ENCODE peak calls at places on chromosome 3, in six cellular contexts. One of them, this sample, is unnamed.

GRCh38 chr3:76551739-76552138 is 488.2 kb upstream of the ROBO2 start:
- DNase-seq in EL: no peak
- DNase-seq in H1: no peak
- DNase-seq in frontal cortex: no peak
- DNase-seq in C1 segment of cervical spinal cord: no peak
- DNase-seq in amniotic stem cell: no peak
- DNase-seq in this sample: no peak

GRCh38 chr3:148079370-148079769 is 618.3 kb upstream of the AGTR1 start:
- DNase-seq in frontal cortex: no peak
- DNase-seq in EL: peak; percentile 8
- DNase-seq in amniotic stem cell: no peak
- DNase-seq in H1: no peak
- DNase-seq in C1 segment of cervical spinal cord: peak; percentile 31
- DNase-seq in this sample: no peak

GRCh38 chr3:187382609-187383151 is 14.5 kb downstream of the RTP4 start:
- DNase-seq in EL: no peak
- DNase-seq in C1 segment of cervical spinal cord: no peak
- DNase-seq in amniotic stem cell: no peak
- DNase-seq in frontal cortex: no peak
- DNase-seq in H1: no peak
- DNase-seq in this sample: no peak

GRCh38 chr3:165195628-165196576 is at the start of gene SLITRK3:
- DNase-seq in H1: no peak
- DNase-seq in amniotic stem cell: no peak
- DNase-seq in C1 segment of cervical spinal cord: no peak
- DNase-seq in EL: no peak
- DNase-seq in frontal cortex: no peak
- DNase-seq in this sample: peak; percentile 22

GRCh38 chr3:58098531-58098930 is 90.3 kb downstream of the FLNB start:
- DNase-seq in amniotic stem cell: no peak
- DNase-seq in frontal cortex: no peak
- DNase-seq in H1: no peak
- DNase-seq in EL: no peak
- DNase-seq in C1 segment of cervical spinal cord: no peak
- DNase-seq in this sample: no peak

GRCh38 chr3:4493008-4493930 is at the start of gene ITPR1:
- DNase-seq in C1 segment of cervical spinal cord: peak; percentile 91
- DNase-seq in H1: peak; percentile 99
- DNase-seq in amniotic stem cell: peak; percentile 83
- DNase-seq in EL: peak; percentile 98
- DNase-seq in frontal cortex: peak; percentile 87
- DNase-seq in this sample: peak; percentile 94

GRCh38 chr3:16079519-16079918 is 95.0 kb upstream of the GALNT15 start:
- DNase-seq in EL: peak; percentile 33
- DNase-seq in C1 segment of cervical spinal cord: no peak
- DNase-seq in frontal cortex: no peak
- DNase-seq in amniotic stem cell: no peak
- DNase-seq in H1: no peak
- DNase-seq in this sample: no peak

GRCh38 chr3:176120507-176120906 is 1076.8 kb downstream of the TBL1XR1 start:
- DNase-seq in H1: no peak
- DNase-seq in amniotic stem cell: no peak
- DNase-seq in frontal cortex: no peak
- DNase-seq in C1 segment of cervical spinal cord: no peak
- DNase-seq in EL: no peak
- DNase-seq in this sample: no peak

GRCh38 chr3:141895731-141896130 is 19.3 kb downstream of the ATP1B3 start:
- DNase-seq in amniotic stem cell: no peak
- DNase-seq in C1 segment of cervical spinal cord: no peak
- DNase-seq in H1: no peak
- DNase-seq in frontal cortex: no peak
- DNase-seq in EL: peak; percentile 8
- DNase-seq in this sample: no peak

GRCh38 chr3:12954891-12955650 is 113.7 kb upstream of the RPL32 start:
- DNase-seq in H1: no peak
- DNase-seq in amniotic stem cell: no peak
- DNase-seq in EL: no peak
- DNase-seq in frontal cortex: no peak
- DNase-seq in C1 segment of cervical spinal cord: peak; percentile 77
- DNase-seq in this sample: no peak

GRCh38 chr3:85475346-85475745 is 516.6 kb downstream of the CADM2 start:
- DNase-seq in C1 segment of cervical spinal cord: no peak
- DNase-seq in amniotic stem cell: no peak
- DNase-seq in H1: no peak
- DNase-seq in EL: no peak
- DNase-seq in frontal cortex: no peak
- DNase-seq in this sample: no peak

GRCh38 chr3:147395975-147396708 is 10.2 kb downstream of the ZIC4 start:
- DNase-seq in amniotic stem cell: no peak
- DNase-seq in C1 segment of cervical spinal cord: no peak
- DNase-seq in H1: no peak
- DNase-seq in EL: no peak
- DNase-seq in frontal cortex: no peak
- DNase-seq in this sample: no peak

GRCh38 chr3:157542711-157543485 is 39.7 kb upstream of the VEPH1 start:
- DNase-seq in EL: peak; percentile 79
- DNase-seq in H1: peak; percentile 25
- DNase-seq in C1 segment of cervical spinal cord: no peak
- DNase-seq in frontal cortex: no peak
- DNase-seq in amniotic stem cell: no peak
- DNase-seq in this sample: no peak

GRCh38 chr3:42505203-42505848 is 2.9 kb downstream of the VIPR1 start:
- DNase-seq in frontal cortex: no peak
- DNase-seq in H1: no peak
- DNase-seq in amniotic stem cell: no peak
- DNase-seq in C1 segment of cervical spinal cord: no peak
- DNase-seq in EL: no peak
- DNase-seq in this sample: no peak

GRCh38 chr3:171068658-171069057 is 42.1 kb upstream of the SLC2A2 start:
- DNase-seq in EL: no peak
- DNase-seq in C1 segment of cervical spinal cord: no peak
- DNase-seq in frontal cortex: no peak
- DNase-seq in H1: no peak
- DNase-seq in amniotic stem cell: no peak
- DNase-seq in this sample: no peak

GRCh38 chr3:126511291-126511690 is 6.3 kb downstream of the UROC1 start:
- DNase-seq in EL: no peak
- DNase-seq in amniotic stem cell: no peak
- DNase-seq in C1 segment of cervical spinal cord: no peak
- DNase-seq in frontal cortex: no peak
- DNase-seq in H1: no peak
- DNase-seq in this sample: no peak

GRCh38 chr3:47577583-47578118 is 1.0 kb downstream of the CSPG5 start:
- DNase-seq in C1 segment of cervical spinal cord: no peak
- DNase-seq in EL: no peak
- DNase-seq in frontal cortex: no peak
- DNase-seq in H1: no peak
- DNase-seq in amniotic stem cell: no peak
- DNase-seq in this sample: no peak